ENCODE peak calls at places on chromosomes 11 and 22, in six cellular contexts. One of them, this sample, is unnamed.

GRCh38 chr11:76803811-76804600 is 20.9 kb downstream of the TSKU start:
- DNase-seq in upper lobe of right lung: peak; percentile 84
- DNase-seq in endothelial cell of umbilical vein: no peak
- DNase-seq in kidney: no peak
- DNase-seq in cardiac fibroblast: peak; percentile 42
- DNase-seq in Caco-2: no peak
- DNase-seq in this sample: no peak

GRCh38 chr11:87173185-87174039 is 135.7 kb downstream of the TMEM135 start:
- DNase-seq in kidney: no peak
- DNase-seq in cardiac fibroblast: peak; percentile 63
- DNase-seq in Caco-2: no peak
- DNase-seq in upper lobe of right lung: no peak
- DNase-seq in endothelial cell of umbilical vein: peak; percentile 94
- DNase-seq in this sample: peak; percentile 75

GRCh38 chr11:121300313-121300971 is 7.9 kb downstream of the SC5D start:
- DNase-seq in Caco-2: no peak
- DNase-seq in upper lobe of right lung: no peak
- DNase-seq in cardiac fibroblast: peak; percentile 42
- DNase-seq in endothelial cell of umbilical vein: no peak
- DNase-seq in kidney: no peak
- DNase-seq in this sample: peak; percentile 88

GRCh38 chr11:78567209-78567608 is 7.5 kb downstream of the NARS2 start:
- DNase-seq in endothelial cell of umbilical vein: peak; percentile 28
- DNase-seq in kidney: no peak
- DNase-seq in Caco-2: no peak
- DNase-seq in cardiac fibroblast: peak; percentile 35
- DNase-seq in upper lobe of right lung: no peak
- DNase-seq in this sample: no peak

GRCh38 chr11:133107753-133108152 is 424.5 kb downstream of the OPCML start:
- DNase-seq in upper lobe of right lung: no peak
- DNase-seq in kidney: no peak
- DNase-seq in Caco-2: no peak
- DNase-seq in cardiac fibroblast: no peak
- DNase-seq in endothelial cell of umbilical vein: no peak
- DNase-seq in this sample: no peak

GRCh38 chr11:10622108-10622507 is 53.6 kb upstream of the LYVE1 start:
- DNase-seq in cardiac fibroblast: no peak
- DNase-seq in upper lobe of right lung: no peak
- DNase-seq in Caco-2: no peak
- DNase-seq in endothelial cell of umbilical vein: no peak
- DNase-seq in kidney: no peak
- DNase-seq in this sample: no peak

GRCh38 chr11:126282361-126282741 is 542 bp upstream of the TIRAP start:
- DNase-seq in kidney: no peak
- DNase-seq in cardiac fibroblast: peak; percentile 52
- DNase-seq in endothelial cell of umbilical vein: no peak
- DNase-seq in Caco-2: no peak
- DNase-seq in upper lobe of right lung: peak; percentile 71
- DNase-seq in this sample: no peak

GRCh38 chr11:70645537-70645936 is 247.2 kb downstream of the CTTN start:
- DNase-seq in endothelial cell of umbilical vein: no peak
- DNase-seq in kidney: no peak
- DNase-seq in Caco-2: no peak
- DNase-seq in upper lobe of right lung: no peak
- DNase-seq in cardiac fibroblast: no peak
- DNase-seq in this sample: no peak

GRCh38 chr11:79040348-79040747 is 400.5 kb downstream of the TENM4 start:
- DNase-seq in endothelial cell of umbilical vein: no peak
- DNase-seq in cardiac fibroblast: peak; percentile 56
- DNase-seq in kidney: no peak
- DNase-seq in Caco-2: no peak
- DNase-seq in upper lobe of right lung: no peak
- DNase-seq in this sample: no peak

GRCh38 chr11:105937331-105937730 is 84.7 kb downstream of the MSANTD4 start:
- DNase-seq in upper lobe of right lung: no peak
- DNase-seq in cardiac fibroblast: peak; percentile 24
- DNase-seq in kidney: no peak
- DNase-seq in endothelial cell of umbilical vein: no peak
- DNase-seq in Caco-2: no peak
- DNase-seq in this sample: no peak

GRCh38 chr11:47269829-47270305 is at the start of gene MADD:
- DNase-seq in cardiac fibroblast: peak; percentile 89
- DNase-seq in upper lobe of right lung: peak; percentile 95
- DNase-seq in kidney: peak; percentile 96
- DNase-seq in endothelial cell of umbilical vein: peak; percentile 83
- DNase-seq in Caco-2: peak; percentile 88
- DNase-seq in this sample: no peak

GRCh38 chr11:95925011-95925410 is 1.1 kb upstream of the MTMR2 start:
- DNase-seq in endothelial cell of umbilical vein: no peak
- DNase-seq in Caco-2: no peak
- DNase-seq in kidney: no peak
- DNase-seq in cardiac fibroblast: peak; percentile 45
- DNase-seq in upper lobe of right lung: no peak
- DNase-seq in this sample: no peak

GRCh38 chr22:25172153-25172552 is 27.5 kb upstream of the CRYBB3 start:
- DNase-seq in upper lobe of right lung: peak; percentile 69
- DNase-seq in Caco-2: no peak
- DNase-seq in endothelial cell of umbilical vein: peak; percentile 52
- DNase-seq in kidney: no peak
- DNase-seq in cardiac fibroblast: peak; percentile 17
- DNase-seq in this sample: no peak

GRCh38 chr22:38860291-38861169 is 11.5 kb downstream of the CBX6 start:
- DNase-seq in upper lobe of right lung: no peak
- DNase-seq in kidney: no peak
- DNase-seq in cardiac fibroblast: no peak
- DNase-seq in Caco-2: no peak
- DNase-seq in endothelial cell of umbilical vein: no peak
- DNase-seq in this sample: no peak

GRCh38 chr11:94815705-94816344 is 47.7 kb downstream of the AMOTL1 start:
- DNase-seq in upper lobe of right lung: no peak
- DNase-seq in kidney: no peak
- DNase-seq in Caco-2: peak; percentile 63
- DNase-seq in endothelial cell of umbilical vein: no peak
- DNase-seq in cardiac fibroblast: no peak
- DNase-seq in this sample: no peak

GRCh38 chr11:93639548-93639947 is 21.9 kb upstream of the CEP295 start:
- DNase-seq in cardiac fibroblast: no peak
- DNase-seq in upper lobe of right lung: no peak
- DNase-seq in Caco-2: no peak
- DNase-seq in endothelial cell of umbilical vein: no peak
- DNase-seq in kidney: no peak
- DNase-seq in this sample: no peak

GRCh38 chr11:125313271-125314222 is 149.0 kb downstream of the PKNOX2 start:
- DNase-seq in endothelial cell of umbilical vein: peak; percentile 85
- DNase-seq in upper lobe of right lung: no peak
- DNase-seq in kidney: no peak
- DNase-seq in cardiac fibroblast: peak; percentile 21
- DNase-seq in Caco-2: peak; percentile 17
- DNase-seq in this sample: no peak

GRCh38 chr11:28384418-28384817 is 276.2 kb downstream of the METTL15 start:
- DNase-seq in Caco-2: no peak
- DNase-seq in endothelial cell of umbilical vein: no peak
- DNase-seq in cardiac fibroblast: peak; percentile 51
- DNase-seq in kidney: no peak
- DNase-seq in upper lobe of right lung: no peak
- DNase-seq in this sample: no peak

GRCh38 chr22:49021097-49021925 is 806.4 kb downstream of the BRD1 start:
- DNase-seq in kidney: peak; percentile 43
- DNase-seq in Caco-2: no peak
- DNase-seq in upper lobe of right lung: peak; percentile 57
- DNase-seq in cardiac fibroblast: no peak
- DNase-seq in endothelial cell of umbilical vein: no peak
- DNase-seq in this sample: no peak

GRCh38 chr22:46058591-46059519 is 81.9 kb upstream of the WNT7B start:
- DNase-seq in endothelial cell of umbilical vein: no peak
- DNase-seq in cardiac fibroblast: no peak
- DNase-seq in upper lobe of right lung: peak; percentile 66
- DNase-seq in Caco-2: peak; percentile 17
- DNase-seq in kidney: peak; percentile 74
- DNase-seq in this sample: no peak

GRCh38 chr11:67645521-67646457 is 4.7 kb downstream of the ACY3 start:
- DNase-seq in upper lobe of right lung: no peak
- DNase-seq in kidney: no peak
- DNase-seq in cardiac fibroblast: no peak
- DNase-seq in endothelial cell of umbilical vein: no peak
- DNase-seq in Caco-2: peak; percentile 59
- DNase-seq in this sample: no peak

GRCh38 chr11:121671276-121672168 is 218.8 kb upstream of the SORL1-AS1 start:
- DNase-seq in cardiac fibroblast: peak; percentile 54
- DNase-seq in Caco-2: no peak
- DNase-seq in endothelial cell of umbilical vein: no peak
- DNase-seq in upper lobe of right lung: no peak
- DNase-seq in kidney: no peak
- DNase-seq in this sample: peak; percentile 45

GRCh38 chr22:38327805-38328204 is 10.6 kb upstream of the CSNK1E start:
- DNase-seq in cardiac fibroblast: peak; percentile 69
- DNase-seq in endothelial cell of umbilical vein: peak; percentile 52
- DNase-seq in kidney: no peak
- DNase-seq in Caco-2: no peak
- DNase-seq in upper lobe of right lung: no peak
- DNase-seq in this sample: no peak

GRCh38 chr11:92130432-92130831 is 94.2 kb upstream of the FAT3 start:
- DNase-seq in upper lobe of right lung: no peak
- DNase-seq in endothelial cell of umbilical vein: no peak
- DNase-seq in kidney: no peak
- DNase-seq in Caco-2: no peak
- DNase-seq in cardiac fibroblast: peak; percentile 25
- DNase-seq in this sample: no peak

GRCh38 chr11:62372871-62373270 is 35.6 kb downstream of the ASRGL1 start:
- DNase-seq in upper lobe of right lung: no peak
- DNase-seq in endothelial cell of umbilical vein: no peak
- DNase-seq in Caco-2: no peak
- DNase-seq in cardiac fibroblast: no peak
- DNase-seq in kidney: no peak
- DNase-seq in this sample: no peak

GRCh38 chr22:47207846-47208554 is 445.6 kb downstream of the TBC1D22A start:
- DNase-seq in endothelial cell of umbilical vein: no peak
- DNase-seq in upper lobe of right lung: no peak
- DNase-seq in kidney: peak; percentile 48
- DNase-seq in Caco-2: peak; percentile 27
- DNase-seq in cardiac fibroblast: no peak
- DNase-seq in this sample: no peak

GRCh38 chr11:66118847-66119246 is 48.8 kb downstream of the PACS1 start:
- DNase-seq in Caco-2: no peak
- DNase-seq in endothelial cell of umbilical vein: no peak
- DNase-seq in cardiac fibroblast: no peak
- DNase-seq in kidney: no peak
- DNase-seq in upper lobe of right lung: no peak
- DNase-seq in this sample: no peak
- H3K4me3 ChIP-seq in Caco-2: no peak overlapping the region
- H3K4me3 ChIP-seq in endothelial cell of umbilical vein: no peak overlapping the region
- H3K4me3 ChIP-seq in cardiac fibroblast: no peak overlapping the region
- H3K4me3 ChIP-seq in kidney: no peak overlapping the region
- H3K4me3 ChIP-seq in upper lobe of right lung: no peak overlapping the region
- H3K4me3 ChIP-seq in this sample: no peak overlapping the region

GRCh38 chr11:107576497-107577086 is 11.1 kb upstream of the ALKBH8 start:
- DNase-seq in upper lobe of right lung: no peak
- DNase-seq in cardiac fibroblast: peak; percentile 64
- DNase-seq in kidney: no peak
- DNase-seq in endothelial cell of umbilical vein: peak; percentile 55
- DNase-seq in Caco-2: peak; percentile 57
- DNase-seq in this sample: no peak
- TF ChIP-seq CTCF in upper lobe of right lung: peak; percentile 71
- TF ChIP-seq CTCF in cardiac fibroblast: peak; percentile 69
- TF ChIP-seq CTCF in kidney: peak; percentile 75
- TF ChIP-seq CTCF in endothelial cell of umbilical vein: peak; percentile 61
- TF ChIP-seq CTCF in Caco-2: peak; percentile 92
- TF ChIP-seq CTCF in this sample: peak; percentile 79

GRCh38 chr22:36110306-36110791 is 50.2 kb downstream of the APOL3 start:
- DNase-seq in endothelial cell of umbilical vein: no peak
- DNase-seq in cardiac fibroblast: peak; percentile 51
- DNase-seq in Caco-2: no peak
- DNase-seq in kidney: peak; percentile 49
- DNase-seq in upper lobe of right lung: no peak
- DNase-seq in this sample: no peak

GRCh38 chr22:36117053-36117554 is 43.5 kb downstream of the APOL3 start:
- DNase-seq in cardiac fibroblast: no peak
- DNase-seq in kidney: peak; percentile 81
- DNase-seq in upper lobe of right lung: no peak
- DNase-seq in endothelial cell of umbilical vein: no peak
- DNase-seq in Caco-2: no peak
- DNase-seq in this sample: no peak

GRCh38 chr22:36111316-36111715 is 49.2 kb downstream of the APOL3 start:
- DNase-seq in kidney: peak; percentile 60
- DNase-seq in Caco-2: no peak
- DNase-seq in endothelial cell of umbilical vein: no peak
- DNase-seq in upper lobe of right lung: no peak
- DNase-seq in cardiac fibroblast: no peak
- DNase-seq in this sample: no peak

GRCh38 chr22:36113121-36113520 is 47.4 kb downstream of the APOL3 start:
- DNase-seq in kidney: no peak
- DNase-seq in upper lobe of right lung: no peak
- DNase-seq in endothelial cell of umbilical vein: no peak
- DNase-seq in cardiac fibroblast: no peak
- DNase-seq in Caco-2: no peak
- DNase-seq in this sample: no peak

GRCh38 chr22:36116127-36116526 is 44.4 kb downstream of the APOL3 start:
- DNase-seq in Caco-2: no peak
- DNase-seq in upper lobe of right lung: no peak
- DNase-seq in cardiac fibroblast: no peak
- DNase-seq in kidney: peak; percentile 18
- DNase-seq in endothelial cell of umbilical vein: no peak
- DNase-seq in this sample: no peak
- H3K4me3 ChIP-seq in Caco-2: no peak overlapping the region
- H3K4me3 ChIP-seq in upper lobe of right lung: no peak overlapping the region
- H3K4me3 ChIP-seq in cardiac fibroblast: no peak overlapping the region
- H3K4me3 ChIP-seq in kidney: no peak overlapping the region
- H3K4me3 ChIP-seq in endothelial cell of umbilical vein: no peak overlapping the region
- H3K4me3 ChIP-seq in this sample: no peak overlapping the region

GRCh38 chr22:21947040-21948014 is 5.3 kb downstream of the PPM1F start:
- DNase-seq in kidney: no peak
- DNase-seq in cardiac fibroblast: peak; percentile 73
- DNase-seq in Caco-2: no peak
- DNase-seq in endothelial cell of umbilical vein: peak; percentile 66
- DNase-seq in upper lobe of right lung: no peak
- DNase-seq in this sample: no peak
- TF ChIP-seq CTCF in kidney: peak; percentile 27
- TF ChIP-seq CTCF in cardiac fibroblast: peak; percentile 70
- TF ChIP-seq CTCF in Caco-2: peak; percentile 53
- TF ChIP-seq CTCF in endothelial cell of umbilical vein: peak; percentile 67
- TF ChIP-seq CTCF in upper lobe of right lung: peak; percentile 40
- TF ChIP-seq CTCF in this sample: peak; percentile 19

DNA sequence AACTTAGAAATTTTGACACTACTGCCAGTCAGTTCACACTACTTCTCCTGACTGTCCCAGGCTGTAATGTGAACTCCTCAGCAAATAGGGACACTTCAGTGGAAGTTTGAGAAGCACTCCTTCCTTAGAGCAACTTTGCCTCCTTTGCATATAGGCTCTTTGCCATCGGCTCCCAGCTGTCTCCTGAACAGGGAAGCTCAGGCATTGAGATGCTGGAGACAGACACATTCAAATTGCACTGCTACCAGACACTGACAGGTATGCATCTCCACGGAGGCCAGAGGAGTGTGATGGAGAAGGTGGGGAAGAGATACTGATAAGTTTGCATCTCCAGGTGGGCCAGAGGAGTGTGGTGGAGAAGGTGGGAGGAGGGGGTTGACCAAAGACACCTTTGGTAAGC is 1.4 kb downstream of the TRAPPC4 start:
- DNase-seq in cardiac fibroblast: no peak
- DNase-seq in endothelial cell of umbilical vein: no peak
- DNase-seq in upper lobe of right lung: no peak
- DNase-seq in kidney: no peak
- DNase-seq in Caco-2: no peak
- DNase-seq in this sample: no peak
- H3K4me3 ChIP-seq in cardiac fibroblast: no peak overlapping the region
- H3K4me3 ChIP-seq in endothelial cell of umbilical vein: peak overlapping the region; percentile 98
- H3K4me3 ChIP-seq in upper lobe of right lung: peak overlapping the region; percentile 91
- H3K4me3 ChIP-seq in kidney: peak overlapping the region; percentile 84
- H3K4me3 ChIP-seq in Caco-2: peak overlapping the region; percentile 91
- H3K4me3 ChIP-seq in this sample: peak overlapping the region; percentile 98